ENCODE peak calls at places on chromosomes 5 and 9, in ten cellular contexts. K, B, X, R, Q, U, Y, G, E and F are unnamed samples.

GRCh38 chr5:173498871-173499470 is 117.5 kb downstream of the BOD1 start:
- DNase-seq in K (no peak), B (no peak), X (peak; percentile 58), R (peak; percentile 87), Q (peak; percentile 21), U (no peak), Y (no peak), G (no peak), E (no peak), F (no peak)

GRCh38 chr5:6448622-6449464 is at the start of gene UBE2QL1:
- DNase-seq in K (peak; percentile 20), B (no peak), X (peak; percentile 69), R (no peak), Q (no peak), U (no peak), Y (peak; percentile 19), G (no peak), E (no peak), F (no peak)

GRCh38 chr5:138029501-138029900 is 3.4 kb downstream of the FAM13B start:
- DNase-seq in K (no peak), B (no peak), X (no peak), R (no peak), Q (no peak), U (no peak), Y (no peak), G (no peak), E (no peak), F (no peak)

GRCh38 chr5:90233496-90233895 is 176.1 kb downstream of the CETN3 start:
- DNase-seq in K (peak; percentile 3), B (no peak), X (no peak), R (no peak), Q (no peak), U (no peak), Y (no peak), G (no peak), E (no peak), F (no peak)

GRCh38 chr9:121222524-121223171 is 21.0 kb upstream of the RAB14 start:
- DNase-seq in K (peak; percentile 84), B (no peak), X (no peak), R (no peak), Q (peak; percentile 74), U (peak; percentile 66), Y (no peak), G (no peak), E (no peak), F (peak; percentile 58)

GRCh38 chr5:133292300-133292699 is 240.5 kb downstream of the HSPA4 start:
- DNase-seq in K (no peak), B (no peak), X (no peak), R (no peak), Q (no peak), U (no peak), Y (no peak), G (no peak), E (no peak), F (no peak)

GRCh38 chr5:139919308-139919707 is 123.7 kb downstream of the PSD2 start:
- DNase-seq in K (peak; percentile 54), B (no peak), X (no peak), R (no peak), Q (peak; percentile 54), U (no peak), Y (no peak), G (no peak), E (no peak), F (no peak)

GRCh38 chr5:176844706-176845391 is 34.5 kb downstream of the UNC5A start:
- DNase-seq in K (peak; percentile 71), B (no peak), X (no peak), R (no peak), Q (peak; percentile 4), U (no peak), Y (no peak), G (no peak), E (no peak), F (peak; percentile 40)

DNA sequence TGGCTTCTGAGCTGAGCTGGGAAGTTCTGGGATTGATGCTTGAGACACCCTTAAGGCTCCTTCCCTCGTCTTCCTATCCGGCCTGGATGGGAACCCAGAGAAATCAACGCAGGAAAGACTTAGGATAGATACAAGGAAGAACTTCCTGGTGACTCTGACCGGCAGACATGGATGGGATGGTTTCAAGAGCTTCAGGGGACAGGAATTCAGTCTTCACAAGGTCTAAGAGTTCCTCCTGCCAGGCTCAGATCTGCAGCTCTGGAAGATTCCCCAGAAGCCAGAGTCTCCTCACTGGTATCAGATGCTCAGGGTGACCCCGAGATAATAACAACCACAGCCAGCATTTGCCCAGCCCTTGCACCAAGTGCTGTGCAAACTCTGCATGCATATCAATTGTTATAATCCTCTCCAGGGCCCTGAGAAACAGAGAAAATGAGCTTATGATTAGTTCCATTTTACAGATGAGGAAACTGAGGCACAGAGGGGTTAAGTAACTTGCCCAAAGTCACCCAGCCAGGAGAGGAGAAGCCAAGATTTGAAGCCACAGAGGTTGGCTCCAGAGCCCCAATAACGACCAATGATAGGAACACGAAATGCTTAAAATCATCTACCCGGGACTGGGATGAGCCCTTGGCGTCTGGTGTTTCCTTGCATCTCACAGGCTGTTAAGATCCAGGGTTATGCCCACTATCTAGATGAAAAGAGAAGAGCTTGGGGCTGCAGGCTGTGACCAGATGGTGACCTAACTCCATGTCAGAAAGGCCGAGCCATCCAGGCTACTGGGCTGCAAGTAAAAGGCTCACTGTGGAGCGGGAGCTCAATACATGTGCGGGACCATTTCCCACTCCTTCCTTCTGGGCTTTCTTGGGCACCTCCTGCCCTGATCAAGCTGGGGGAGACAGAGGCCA is 119.8 kb downstream of the C9orf50 start:
- DNase-seq in K (no peak), B (no peak), X (peak; percentile 19), R (no peak), Q (no peak), U (no peak), Y (no peak), G (no peak), E (no peak), F (no peak)
- H3K4me1 ChIP-seq in K (peaks cover 12% of the 10 kb centered on the region), B (peaks cover 8% of the 10 kb centered on the region), X (peaks cover 8% of the 10 kb centered on the region), R (peaks cover 53% of the 10 kb centered on the region), Q (peaks cover 30% of the 10 kb centered on the region), U (no peaks in the 10 kb centered on the region), Y (peaks cover 38% of the 10 kb centered on the region), G (peaks cover 24% of the 10 kb centered on the region), E (peaks cover 48% of the 10 kb centered on the region), F (peaks cover 16% of the 10 kb centered on the region)

GRCh38 chr5:74722271-74722670 is 37.2 kb downstream of the HEXB start:
- DNase-seq in K (no peak), B (no peak), X (no peak), R (no peak), Q (no peak), U (no peak), Y (no peak), G (no peak), E (no peak), F (no peak)

GRCh38 chr5:74725331-74725730 is 40.3 kb downstream of the HEXB start:
- DNase-seq in K (no peak), B (no peak), X (no peak), R (no peak), Q (no peak), U (no peak), Y (no peak), G (no peak), E (no peak), F (no peak)
- H3K36me3 ChIP-seq in K (peaks cover 50% of the 10 kb centered on the region), B (peaks cover 66% of the 10 kb centered on the region), X (peaks cover 99% of the 10 kb centered on the region), R (peaks cover 49% of the 10 kb centered on the region), Q (peaks cover 51% of the 10 kb centered on the region), U (peaks cover 52% of the 10 kb centered on the region), Y (no peaks in the 10 kb centered on the region), G (peaks cover 86% of the 10 kb centered on the region), E (peaks cover 90% of the 10 kb centered on the region), F (peaks cover 35% of the 10 kb centered on the region)

GRCh38 chr9:124284237-124284831 is 26.6 kb downstream of the NEK6 start:
- DNase-seq in K (no peak), B (no peak), X (no peak), R (no peak), Q (peak; percentile 57), U (no peak), Y (no peak), G (no peak), E (peak; percentile 68), F (no peak)

GRCh38 chr9:124284940-124285441 is 27.2 kb downstream of the NEK6 start:
- DNase-seq in K (peak; percentile 40), B (no peak), X (no peak), R (no peak), Q (peak; percentile 64), U (no peak), Y (no peak), G (no peak), E (peak; percentile 50), F (no peak)

GRCh38 chr9:124285490-124285889 is 27.7 kb downstream of the NEK6 start:
- DNase-seq in K (no peak), B (no peak), X (no peak), R (no peak), Q (no peak), U (no peak), Y (no peak), G (no peak), E (no peak), F (no peak)

GRCh38 chr9:124286292-124286931 is 28.7 kb downstream of the NEK6 start:
- DNase-seq in K (peak; percentile 88), B (no peak), X (no peak), R (no peak), Q (peak; percentile 80), U (no peak), Y (peak; percentile 81), G (peak; percentile 80), E (no peak), F (no peak)

DNA sequence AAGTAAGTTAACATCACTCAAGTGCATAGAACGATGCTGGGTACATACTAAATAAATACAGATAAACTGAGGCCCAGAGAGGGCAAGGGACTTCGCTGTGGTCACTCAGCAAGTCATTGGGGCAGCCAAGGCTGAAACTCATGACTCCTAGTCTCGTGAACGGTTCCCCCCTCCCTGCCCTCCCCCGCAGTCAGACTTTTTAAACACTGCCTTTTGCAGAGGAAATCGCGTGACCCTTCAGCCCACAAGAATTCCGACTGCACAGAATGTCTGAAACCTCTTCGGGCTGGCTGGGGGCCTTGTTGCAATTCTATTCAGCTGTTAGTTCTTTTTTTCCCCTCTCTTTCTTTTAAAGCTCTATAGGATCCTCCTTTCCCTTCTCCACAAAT is 28.1 kb downstream of the NEK6 start:
- DNase-seq in K (peak; percentile 92), B (no peak), X (peak; percentile 67), R (peak; percentile 95), Q (peak; percentile 98), U (no peak), Y (peak; percentile 80), G (peak; percentile 84), E (peak; percentile 60), F (no peak)
- H3K4me3 ChIP-seq in K (no peak overlapping the region), B (no peak overlapping the region), X (no peak overlapping the region), R (no peak overlapping the region), Q (no peak overlapping the region), U (no peak overlapping the region), Y (no peak overlapping the region), G (peak overlapping the region; percentile 8), E (no peak overlapping the region), F (no peak overlapping the region)

GRCh38 chr5:150593996-150594395 is 46.5 kb upstream of the SYNPO start:
- DNase-seq in K (no peak), B (no peak), X (no peak), R (no peak), Q (no peak), U (no peak), Y (no peak), G (peak; percentile 54), E (no peak), F (no peak)

GRCh38 chr5:150595466-150596031 is 44.9 kb upstream of the SYNPO start:
- DNase-seq in K (no peak), B (no peak), X (no peak), R (no peak), Q (peak; percentile 95), U (no peak), Y (no peak), G (peak; percentile 56), E (peak; percentile 43), F (no peak)

GRCh38 chr5:150596826-150597225 is 43.6 kb upstream of the SYNPO start:
- DNase-seq in K (no peak), B (no peak), X (no peak), R (no peak), Q (no peak), U (no peak), Y (no peak), G (no peak), E (peak; percentile 7), F (no peak)

GRCh38 chr5:150598046-150598445 is 42.4 kb upstream of the SYNPO start:
- DNase-seq in K (no peak), B (no peak), X (no peak), R (no peak), Q (no peak), U (no peak), Y (no peak), G (peak; percentile 49), E (peak; percentile 6), F (no peak)

DNA sequence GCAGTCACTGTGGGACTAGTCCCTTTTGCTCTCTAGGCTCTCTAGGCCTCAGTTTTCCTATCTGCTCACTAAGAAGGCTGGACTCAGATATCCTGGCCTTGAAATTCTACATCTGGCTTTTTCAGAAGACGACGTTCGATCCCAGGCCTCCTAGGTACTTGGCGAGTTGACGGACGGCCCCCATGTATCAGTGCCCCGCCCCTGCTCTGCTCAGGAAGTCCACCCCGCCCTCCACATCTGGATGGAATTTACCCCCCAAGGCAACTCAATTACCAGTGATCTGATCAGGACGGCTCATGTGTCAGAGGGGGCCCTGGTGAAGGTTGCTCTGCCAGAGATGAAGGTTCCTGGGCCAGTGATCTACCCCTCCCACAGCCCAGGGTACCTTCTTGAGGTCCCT is 44.1 kb upstream of the SYNPO start:
- DNase-seq in K (no peak), B (no peak), X (no peak), R (no peak), Q (peak; percentile 60), U (no peak), Y (no peak), G (peak; percentile 42), E (no peak), F (no peak)
- H3K4me1 ChIP-seq in K (peaks cover 8% of the 10 kb centered on the region), B (no peaks in the 10 kb centered on the region), X (peaks cover 39% of the 10 kb centered on the region), R (peaks cover 48% of the 10 kb centered on the region), Q (peaks cover 21% of the 10 kb centered on the region), U (peaks cover 13% of the 10 kb centered on the region), Y (peaks cover 40% of the 10 kb centered on the region), G (peaks cover 30% of the 10 kb centered on the region), E (peaks cover 98% of the 10 kb centered on the region), F (no peaks in the 10 kb centered on the region)